ENCODE peak calls at places on chromosomes 6 and 20, in seven cellular contexts. A is left lung; O is lung; Q is caudate nucleus; R is CD8-positive, alpha-beta T cell; G is cardiac muscle cell; D is ovary. B is an unnamed sample.
A peak's percentile ranks its signal among the peaks of the same experiment; 100 is the strongest.

GRCh38 chr6:142058216-142058925 is 74.4 kb upstream of the GJE1 start:
- DNase-seq in G (no peak), A (no peak), R (no peak), D (no peak), O (no peak), Q (no peak), B (no peak)

GRCh38 chr6:105992315-105992961 is 93.7 kb upstream of the PRDM1 start:
- DNase-seq in G (peak; percentile 77), Q (peak; percentile 75), O (peak; percentile 77), A (peak; percentile 88), D (peak; percentile 85), R (peak; percentile 73), B (peak; percentile 45)

GRCh38 chr6:24931752-24932691 is 3.7 kb downstream of the RIPOR2 start:
- DNase-seq in A (no peak), R (no peak), O (no peak), Q (no peak), G (peak; percentile 54), D (no peak), B (no peak)

GRCh38 chr20:15098351-15098750 is 760.9 kb upstream of the FLRT3 start:
- DNase-seq in O (no peak), D (no peak), R (no peak), Q (no peak), G (no peak), A (no peak), B (no peak)

GRCh38 chr6:9554806-9555205 is 860.1 kb downstream of the TFAP2A start:
- DNase-seq in G (no peak), Q (no peak), R (no peak), D (no peak), O (no peak), A (no peak), B (no peak)

GRCh38 chr6:26065952-26066380 is 21.3 kb upstream of the HFE start:
- DNase-seq in A (peak; percentile 52), Q (peak; percentile 1), O (peak; percentile 74), G (peak; percentile 89), D (peak; percentile 75), R (no peak), B (peak; percentile 30)

GRCh38 chr6:147207351-147207750 is 3.1 kb downstream of the STXBP5 start:
- DNase-seq in O (no peak), Q (no peak), R (no peak), A (no peak), G (peak; percentile 51), D (no peak), B (no peak)

GRCh38 chr6:108944707-108945685 is 96.8 kb downstream of the ARMC2 start:
- DNase-seq in D (peak; percentile 89), A (peak; percentile 48), R (no peak), G (peak; percentile 96), O (no peak), Q (peak; percentile 88), B (peak; percentile 38)

GRCh38 chr20:38935285-38935684 is 9.1 kb downstream of the FAM83D start:
- DNase-seq in G (peak; percentile 47), R (no peak), D (no peak), Q (no peak), O (no peak), A (no peak), B (no peak)

GRCh38 chr20:20331796-20332195 is 36.1 kb upstream of the INSM1 start:
- DNase-seq in R (no peak), A (no peak), Q (no peak), O (no peak), D (no peak), G (no peak), B (no peak)

GRCh38 chr20:22794200-22794599 is 209.8 kb upstream of the FOXA2 start:
- DNase-seq in A (no peak), O (no peak), Q (no peak), G (no peak), D (no peak), R (no peak), B (no peak)

GRCh38 chr6:7827142-7827541 is 83.4 kb downstream of the TXNDC5 start:
- DNase-seq in G (peak; percentile 53), D (no peak), O (no peak), Q (no peak), R (no peak), A (no peak), B (no peak)

GRCh38 chr20:45339084-45339483 is 9.1 kb downstream of the SDC4 start:
- DNase-seq in Q (no peak), O (no peak), G (no peak), D (no peak), R (no peak), A (no peak), B (no peak)

GRCh38 chr20:11672959-11673358 is 244.7 kb upstream of the BTBD3 start:
- DNase-seq in R (no peak), Q (no peak), A (no peak), D (no peak), O (no peak), G (no peak), B (no peak)

GRCh38 chr6:6749791-6750434 is 161.4 kb downstream of the LY86 start:
- DNase-seq in R (no peak), G (peak; percentile 89), D (peak; percentile 88), Q (no peak), O (peak; percentile 66), A (peak; percentile 80), B (no peak)

GRCh38 chr6:127952831-127953230 is 52.0 kb upstream of the THEMIS start:
- DNase-seq in A (no peak), G (no peak), Q (peak; percentile 17), R (no peak), O (no peak), D (no peak), B (no peak)

GRCh38 chr20:32764000-32764960 is 2.1 kb downstream of the DNMT3B start:
- DNase-seq in A (no peak), Q (no peak), D (no peak), O (no peak), G (no peak), R (no peak), B (no peak)

GRCh38 chr6:131136021-131136847 is 967 bp downstream of the AKAP7 start:
- DNase-seq in R (no peak), Q (peak; percentile 23), O (no peak), A (no peak), D (peak; percentile 35), G (peak; percentile 74), B (no peak)

GRCh38 chr6:164911873-164912580 is 397.4 kb downstream of the C6orf118 start:
- DNase-seq in O (no peak), D (no peak), G (no peak), Q (no peak), A (no peak), R (no peak), B (no peak)

GRCh38 chr20:35462351-35462750 is 7.0 kb downstream of the CEP250 start:
- DNase-seq in O (no peak), R (no peak), A (no peak), G (no peak), Q (no peak), D (no peak), B (no peak)

GRCh38 chr6:39091163-39091562 is 23.8 kb downstream of the SAYSD1 start:
- DNase-seq in R (no peak), Q (no peak), O (no peak), G (no peak), A (no peak), D (no peak), B (no peak)

GRCh38 chr6:14612016-14612415 is 494.4 kb downstream of the CD83 start:
- DNase-seq in O (no peak), D (no peak), Q (no peak), G (peak; percentile 14), A (no peak), R (no peak), B (no peak)

GRCh38 chr20:43341541-43341940 is 116.2 kb upstream of the SRSF6 start:
- DNase-seq in Q (no peak), A (no peak), O (no peak), R (no peak), D (no peak), G (no peak), B (no peak)

GRCh38 chr6:119814609-119815400 is 465.2 kb upstream of the MAN1A1 start:
- DNase-seq in O (no peak), Q (no peak), A (no peak), G (no peak), D (no peak), R (no peak), B (no peak)
- H3K27ac ChIP-seq in O (no peak overlapping the region), Q (no peak overlapping the region), A (no peak overlapping the region), G (no peak overlapping the region), D (no peak overlapping the region), R (no peak overlapping the region), B (no peak overlapping the region)

DNA sequence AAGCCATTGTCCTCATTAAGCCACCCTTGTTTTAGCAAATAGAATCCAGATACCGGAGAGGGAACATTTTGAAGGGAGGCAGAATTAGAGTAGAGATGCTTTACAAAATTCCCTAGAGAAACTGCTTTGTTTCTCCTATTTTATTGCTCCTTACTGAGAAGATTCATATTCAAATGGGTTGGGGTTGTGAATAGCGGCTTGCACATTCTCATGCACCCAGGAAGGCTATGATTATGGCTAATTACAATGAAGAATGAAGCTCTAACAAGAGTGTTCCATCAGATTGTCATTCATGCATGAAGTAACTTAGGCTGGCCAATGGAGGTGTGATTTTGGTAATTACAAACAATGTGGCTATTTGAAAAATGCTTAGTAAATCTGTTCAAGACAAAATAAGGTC is 129.5 kb downstream of the PACRG start:
- DNase-seq in Q (no peak), O (no peak), D (no peak), G (no peak), R (no peak), A (no peak), B (no peak)
- H3K27ac ChIP-seq in Q (peak overlapping the region; percentile 97), O (no peak overlapping the region), D (no peak overlapping the region), G (peak overlapping the region; percentile 61), R (no peak overlapping the region), A (no peak overlapping the region), B (peak overlapping the region; percentile 95)

GRCh38 chr6:99183066-99183465 is 166.4 kb downstream of the FAXC start:
- DNase-seq in D (no peak), O (no peak), R (no peak), Q (no peak), A (no peak), G (no peak), B (no peak)

GRCh38 chr6:99177736-99178135 is 171.7 kb downstream of the FAXC start:
- DNase-seq in G (no peak), Q (no peak), D (no peak), A (no peak), R (no peak), O (no peak), B (no peak)

GRCh38 chr6:99184696-99185095 is 164.8 kb downstream of the FAXC start:
- DNase-seq in O (no peak), Q (no peak), G (no peak), D (no peak), A (no peak), R (no peak), B (no peak)

GRCh38 chr6:99178168-99178567 is 171.3 kb downstream of the FAXC start:
- DNase-seq in A (no peak), Q (no peak), R (no peak), D (no peak), O (no peak), G (no peak), B (no peak)

GRCh38 chr6:99181174-99181573 is 168.3 kb downstream of the FAXC start:
- DNase-seq in R (no peak), A (no peak), O (no peak), Q (no peak), G (no peak), D (no peak), B (no peak)
- H3K27ac ChIP-seq in R (no peak overlapping the region), A (no peak overlapping the region), O (no peak overlapping the region), Q (no peak overlapping the region), G (no peak overlapping the region), D (no peak overlapping the region), B (no peak overlapping the region)

DNA sequence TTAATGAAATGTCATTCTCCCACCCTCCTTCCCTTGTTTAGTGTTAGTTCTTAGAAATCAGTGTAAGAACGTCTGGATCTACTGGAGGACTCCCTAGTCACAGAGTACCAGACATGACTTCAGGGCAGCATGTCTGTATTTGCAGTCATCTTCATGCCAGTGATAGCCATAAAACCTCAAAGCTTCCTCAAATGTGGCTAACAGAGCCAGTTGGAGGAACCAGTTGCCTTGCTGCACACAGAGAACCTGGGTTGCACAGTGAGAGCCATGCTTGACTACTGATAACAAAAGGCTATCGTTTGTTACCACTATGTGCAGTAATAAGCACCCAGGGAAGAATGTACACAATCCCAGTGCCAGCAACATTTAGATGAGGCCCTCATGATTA is 20.1 kb downstream of the NT5E start:
- DNase-seq in R (no peak), D (no peak), G (no peak), Q (no peak), A (no peak), O (no peak), B (no peak)
- H3K27ac ChIP-seq in R (no peak overlapping the region), D (no peak overlapping the region), G (no peak overlapping the region), Q (no peak overlapping the region), A (no peak overlapping the region), O (no peak overlapping the region), B (no peak overlapping the region)